ENCODE peak calls at places on chromosomes 6 and 20, in five cellular contexts. V is H1, F is neuronal stem cell, P is mesenchymal stem cell, S is trophoblast cell. A is an unnamed sample.

GRCh38 chr6:70520575-70520974 is 46.2 kb upstream of the SDHAF4 start:
- DNase-seq in S (peak), V (no peak), P (peak), F (no peak), A (peak)

GRCh38 chr6:106924699-106925523 is 49.6 kb downstream of the CD24 start:
- DNase-seq in S (peak), V (no peak), F (no peak), P (no peak), A (no peak)

GRCh38 chr6:19312291-19312978 is 524.7 kb upstream of the ID4 start:
- DNase-seq in V (peak), S (no peak), P (no peak), F (peak), A (no peak)

GRCh38 chr20:51054233-51054632 is 31.3 kb upstream of the KCNG1 start:
- DNase-seq in F (no peak), V (no peak), S (no peak), P (no peak), A (no peak)

GRCh38 chr20:15248618-15249395 is 911.4 kb upstream of the FLRT3 start:
- DNase-seq in P (no peak), S (peak), F (no peak), V (no peak), A (no peak)

GRCh38 chr6:125485757-125486156 is 184.0 kb upstream of the HDDC2 start:
- DNase-seq in P (no peak), V (no peak), S (no peak), F (no peak), A (no peak)

GRCh38 chr20:57591289-57592229 is 28.7 kb downstream of the ZBP1 start:
- DNase-seq in P (no peak), S (no peak), F (no peak), V (no peak), A (no peak)

GRCh38 chr20:346640-347316 is at the start of gene NRSN2:
- DNase-seq in F (peak), V (no peak), P (peak), S (peak), A (peak)

GRCh38 chr6:151400473-151400872 is 9.1 kb upstream of the ZBTB2 start:
- DNase-seq in S (peak), P (peak), V (no peak), F (no peak), A (peak)

GRCh38 chr6:11969092-11969491 is 43.0 kb upstream of the HIVEP1 start:
- DNase-seq in P (peak), F (no peak), V (no peak), S (peak), A (peak)

GRCh38 chr6:1184318-1184717 is 127.6 kb upstream of the FOXQ1 start:
- DNase-seq in P (no peak), S (no peak), F (no peak), V (no peak), A (no peak)

GRCh38 chr6:21744321-21744720 is 150.8 kb downstream of the SOX4 start:
- DNase-seq in S (peak), V (no peak), F (no peak), P (peak), A (no peak)

GRCh38 chr6:125259354-125259736 is 42.4 kb downstream of the HDDC2 start:
- DNase-seq in F (no peak), P (no peak), S (peak), V (no peak), A (no peak)

GRCh38 chr6:35764238-35764896 is 12.0 kb upstream of the CLPSL2 start:
- DNase-seq in V (peak), F (no peak), S (peak), P (no peak), A (no peak)

GRCh38 chr20:17680128-17680835 is 1.8 kb downstream of the RRBP1 start:
- DNase-seq in S (peak), P (peak), F (peak), V (no peak), A (peak)

GRCh38 chr6:33206027-33206863 is 1.8 kb downstream of the HSD17B8 start:
- DNase-seq in S (no peak), F (no peak), V (no peak), P (peak), A (no peak)

GRCh38 chr6:2035046-2035445 is 210.4 kb downstream of the GMDS start:
- DNase-seq in S (no peak), P (no peak), F (no peak), V (no peak), A (no peak)

DNA sequence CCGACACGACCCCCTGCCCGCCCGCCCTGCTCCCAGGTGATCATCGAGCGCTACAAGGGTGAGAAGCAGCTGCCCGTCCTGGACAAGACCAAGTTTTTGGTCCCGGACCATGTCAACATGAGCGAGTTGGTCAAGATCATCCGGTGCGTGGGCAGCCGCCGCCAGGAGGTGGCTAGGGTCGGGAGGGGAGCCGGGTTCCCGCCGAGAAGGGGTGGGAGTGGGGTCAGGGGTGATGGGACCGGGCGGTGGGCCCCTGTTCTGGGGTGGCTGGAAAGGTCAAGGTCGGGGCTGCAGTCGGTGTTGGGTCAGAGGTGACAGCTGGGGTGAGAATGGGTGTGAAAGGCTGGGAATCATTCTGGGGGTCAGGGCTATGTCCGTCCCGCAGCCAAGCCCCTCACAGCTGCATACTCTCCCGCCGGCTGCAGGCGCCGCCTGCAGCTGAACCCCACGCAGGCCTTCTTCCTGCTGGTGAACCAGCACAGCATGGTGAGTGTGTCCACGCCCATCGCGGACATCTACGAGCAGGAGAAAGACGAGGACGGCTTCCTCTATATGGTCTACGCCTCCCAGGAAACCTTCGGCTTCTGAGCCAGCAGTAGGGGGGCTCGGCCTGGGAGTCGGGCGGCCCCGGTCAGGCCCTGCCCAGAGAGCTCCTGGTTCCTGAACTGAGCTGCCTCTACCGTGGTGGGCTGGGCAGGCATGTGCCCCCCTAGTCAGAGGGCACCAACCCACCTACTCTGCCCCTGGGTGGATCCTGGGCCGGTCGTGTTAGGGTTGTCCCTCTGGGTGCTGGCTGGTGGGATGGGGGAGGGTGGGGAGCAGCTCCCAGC is 1.0 kb downstream of the MAP1LC3A start:
- DNase-seq in S (peak), P (no peak), F (no peak), V (no peak), A (no peak)
- H3K4me3 ChIP-seq in S (peak), P (peak), F (no peak), V (peak), A (peak)

GRCh38 chr6:38697846-38698245 is 5.1 kb downstream of the GLO1 start:
- DNase-seq in S (no peak), P (no peak), F (no peak), V (no peak), A (no peak)

GRCh38 chr6:38703949-38704348 is 1.0 kb upstream of the GLO1 start:
- DNase-seq in V (no peak), F (no peak), P (no peak), S (no peak), A (no peak)

GRCh38 chr6:38701551-38701950 is 1.4 kb downstream of the GLO1 start:
- DNase-seq in S (peak), F (no peak), P (peak), V (no peak), A (no peak)

GRCh38 chr6:38705924-38706323 is 3.0 kb upstream of the GLO1 start:
- DNase-seq in F (no peak), P (no peak), S (no peak), V (no peak), A (no peak)

DNA sequence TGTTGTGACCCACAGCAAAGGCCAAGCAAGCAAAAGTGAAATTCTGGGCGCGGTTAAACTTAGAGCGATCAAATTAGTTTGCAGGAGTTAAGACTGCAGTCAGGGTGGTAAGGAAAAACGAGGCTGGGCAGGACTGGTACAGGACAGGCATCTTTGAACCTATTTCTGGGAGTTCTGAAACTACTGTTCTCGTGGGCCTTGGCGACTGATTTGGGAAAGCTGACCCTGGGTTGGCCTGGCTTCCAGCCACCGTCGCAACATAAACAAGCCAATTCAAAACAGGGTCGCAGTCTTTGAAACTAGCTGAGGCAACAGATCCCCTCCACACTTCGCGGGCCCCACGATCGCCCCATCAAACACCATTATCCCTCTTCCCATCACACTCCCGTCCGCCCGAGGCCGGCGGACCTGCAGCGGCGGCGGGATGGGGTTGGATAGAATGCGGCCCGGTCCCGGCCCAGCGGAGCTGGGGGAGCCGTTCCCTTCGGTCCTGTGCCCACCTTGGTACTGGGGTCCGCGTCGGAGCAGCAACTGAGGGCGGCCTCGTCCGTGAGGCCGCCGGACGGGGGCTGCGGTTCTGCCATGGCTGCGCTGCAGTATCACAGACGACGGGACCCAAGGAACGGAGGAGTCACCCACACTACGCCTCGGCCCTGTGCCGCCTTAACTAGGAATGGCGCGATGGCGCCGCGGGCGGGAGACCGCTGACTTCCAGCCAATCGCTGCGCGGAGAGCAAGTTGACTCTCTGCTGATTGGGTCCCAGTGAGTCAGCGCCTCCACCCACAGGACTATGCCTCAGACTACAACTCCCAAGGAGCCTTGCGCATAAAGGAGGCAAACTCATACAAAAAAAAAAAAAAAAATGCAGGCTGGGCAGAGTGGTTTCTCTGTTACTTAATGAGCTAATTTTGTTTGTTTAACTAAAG is at the start of gene GLO1:
- DNase-seq in S (peak), P (peak), V (peak), F (peak), A (peak)
- H3K14ac ChIP-seq in S (peak), P (peak), V (no peak), F (peak), A (peak)

DNA sequence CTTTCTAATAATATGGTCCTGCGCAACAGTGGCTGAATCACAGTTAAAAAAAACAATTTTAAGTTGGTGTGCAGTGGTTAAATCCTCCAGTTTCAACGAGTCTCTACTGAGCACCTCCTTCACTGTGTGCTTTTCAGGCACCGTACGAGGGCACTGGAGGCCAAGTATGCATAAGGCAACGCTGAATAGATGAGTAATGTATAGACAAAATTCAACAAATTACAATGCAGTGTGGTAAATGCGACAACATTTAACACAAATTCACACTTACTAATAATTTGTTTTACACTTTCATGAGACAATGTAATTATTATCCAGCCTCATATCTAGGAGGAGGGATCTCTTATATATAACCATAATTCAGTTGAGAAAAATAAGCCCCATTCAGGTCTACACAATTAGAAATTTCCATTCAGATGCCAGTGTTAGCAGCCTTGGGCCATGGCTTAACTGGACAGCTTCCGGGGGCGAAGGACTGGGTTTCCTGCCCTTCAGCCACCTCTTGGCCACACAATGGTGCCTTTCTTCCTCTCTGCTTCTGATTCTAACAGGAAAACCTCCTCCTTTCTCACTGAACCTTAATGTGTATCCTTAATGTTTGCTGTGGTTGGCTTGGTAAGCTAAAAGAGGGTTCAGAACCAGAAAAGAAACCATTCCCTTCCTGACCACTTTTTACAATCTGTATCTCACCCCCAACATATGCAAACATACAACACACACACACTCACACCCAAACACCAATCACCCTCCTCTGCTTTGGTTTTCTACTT is 51.9 kb downstream of the B4GALT5 start:
- DNase-seq in S (peak), V (no peak), P (no peak), F (no peak), A (no peak)
- H2BK120ac ChIP-seq in S (no peak), V (no peak), P (no peak), F (no peak), A (no peak)

DNA sequence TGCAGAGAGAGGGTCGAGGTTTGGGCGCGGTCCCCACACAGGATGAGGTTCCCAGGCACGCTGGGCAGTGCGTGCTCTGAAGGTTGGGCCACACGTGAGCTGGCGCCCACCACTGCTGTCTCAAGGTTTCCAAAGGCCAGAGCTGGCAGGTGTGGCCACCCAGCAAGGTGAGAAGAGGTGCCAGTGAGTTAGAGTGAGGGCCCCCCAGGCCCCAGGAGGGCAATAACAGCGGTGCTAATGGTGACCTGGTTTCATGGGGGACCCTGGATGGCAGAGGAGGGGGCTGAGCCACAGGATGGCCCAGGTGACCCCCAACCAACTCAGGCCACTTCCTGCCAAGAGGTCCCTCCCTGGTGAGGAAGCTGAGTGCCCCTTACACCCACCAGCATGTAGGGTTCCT is 185.0 kb downstream of the TAF4 start:
- DNase-seq in S (no peak), V (no peak), P (no peak), F (no peak), A (no peak)
- H3K4me3 ChIP-seq in S (no peak), V (no peak), P (no peak), F (no peak), A (no peak)

A was measured in IMR-90.